ENCODE peak calls at places on chromosomes 3 and 15, in eight cellular contexts. One of them, this sample, is unnamed.

GRCh38 chr3:118972974-118973373 is 61.7 kb downstream of the IGSF11 start:
- DNase-seq in H4: no peak
- DNase-seq in iris pigment epithelial cell: no peak
- DNase-seq in C1 segment of cervical spinal cord: peak; percentile 54
- DNase-seq in mesothelial cell of epicardium: no peak
- DNase-seq in ACHN: no peak
- DNase-seq in activated naive CD4-positive, alpha-beta T cell treated with anti-CD3 and anti-CD28 coated beads for 36 hours: no peak
- DNase-seq in stimulated activated CD4-positive, alpha-beta T cell treated with anti-CD3 and anti-CD28 coated beads, Interleukin-12 subunit alpha, Interleukin-12 subunit beta, amount 100 ng/mL, for 48 hours: no peak
- DNase-seq in this sample: no peak

GRCh38 chr15:98647026-98647773 is 1.1 kb upstream of the IGF1R start:
- DNase-seq in C1 segment of cervical spinal cord: peak; percentile 67
- DNase-seq in activated naive CD4-positive, alpha-beta T cell treated with anti-CD3 and anti-CD28 coated beads for 36 hours: peak; percentile 60
- DNase-seq in H4: peak; percentile 72
- DNase-seq in iris pigment epithelial cell: peak; percentile 62
- DNase-seq in stimulated activated CD4-positive, alpha-beta T cell treated with anti-CD3 and anti-CD28 coated beads, Interleukin-12 subunit alpha, Interleukin-12 subunit beta, amount 100 ng/mL, for 48 hours: peak; percentile 43
- DNase-seq in ACHN: peak; percentile 84
- DNase-seq in mesothelial cell of epicardium: peak; percentile 86
- DNase-seq in this sample: peak; percentile 90

GRCh38 chr3:184602406-184603155 is 41.0 kb downstream of the EPHB3 start:
- DNase-seq in C1 segment of cervical spinal cord: no peak
- DNase-seq in stimulated activated CD4-positive, alpha-beta T cell treated with anti-CD3 and anti-CD28 coated beads, Interleukin-12 subunit alpha, Interleukin-12 subunit beta, amount 100 ng/mL, for 48 hours: no peak
- DNase-seq in H4: no peak
- DNase-seq in mesothelial cell of epicardium: no peak
- DNase-seq in ACHN: no peak
- DNase-seq in iris pigment epithelial cell: no peak
- DNase-seq in activated naive CD4-positive, alpha-beta T cell treated with anti-CD3 and anti-CD28 coated beads for 36 hours: no peak
- DNase-seq in this sample: peak; percentile 57

GRCh38 chr3:65856907-65857306 is 181.8 kb downstream of the MAGI1 start:
- DNase-seq in H4: no peak
- DNase-seq in activated naive CD4-positive, alpha-beta T cell treated with anti-CD3 and anti-CD28 coated beads for 36 hours: no peak
- DNase-seq in stimulated activated CD4-positive, alpha-beta T cell treated with anti-CD3 and anti-CD28 coated beads, Interleukin-12 subunit alpha, Interleukin-12 subunit beta, amount 100 ng/mL, for 48 hours: no peak
- DNase-seq in ACHN: no peak
- DNase-seq in C1 segment of cervical spinal cord: no peak
- DNase-seq in iris pigment epithelial cell: no peak
- DNase-seq in mesothelial cell of epicardium: no peak
- DNase-seq in this sample: no peak

GRCh38 chr15:90814193-90814811 is 54.1 kb upstream of the FURIN start:
- DNase-seq in iris pigment epithelial cell: peak; percentile 30
- DNase-seq in H4: peak; percentile 63
- DNase-seq in ACHN: no peak
- DNase-seq in stimulated activated CD4-positive, alpha-beta T cell treated with anti-CD3 and anti-CD28 coated beads, Interleukin-12 subunit alpha, Interleukin-12 subunit beta, amount 100 ng/mL, for 48 hours: no peak
- DNase-seq in mesothelial cell of epicardium: no peak
- DNase-seq in activated naive CD4-positive, alpha-beta T cell treated with anti-CD3 and anti-CD28 coated beads for 36 hours: no peak
- DNase-seq in C1 segment of cervical spinal cord: no peak
- DNase-seq in this sample: no peak

GRCh38 chr3:147410126-147410517 is 957 bp downstream of the ZIC1 start:
- DNase-seq in iris pigment epithelial cell: no peak
- DNase-seq in stimulated activated CD4-positive, alpha-beta T cell treated with anti-CD3 and anti-CD28 coated beads, Interleukin-12 subunit alpha, Interleukin-12 subunit beta, amount 100 ng/mL, for 48 hours: no peak
- DNase-seq in mesothelial cell of epicardium: no peak
- DNase-seq in C1 segment of cervical spinal cord: no peak
- DNase-seq in activated naive CD4-positive, alpha-beta T cell treated with anti-CD3 and anti-CD28 coated beads for 36 hours: no peak
- DNase-seq in ACHN: no peak
- DNase-seq in H4: no peak
- DNase-seq in this sample: no peak

GRCh38 chr3:108388136-108389132 is 92.1 kb downstream of the HHLA2 start:
- DNase-seq in C1 segment of cervical spinal cord: no peak
- DNase-seq in mesothelial cell of epicardium: no peak
- DNase-seq in ACHN: no peak
- DNase-seq in iris pigment epithelial cell: peak; percentile 4
- DNase-seq in stimulated activated CD4-positive, alpha-beta T cell treated with anti-CD3 and anti-CD28 coated beads, Interleukin-12 subunit alpha, Interleukin-12 subunit beta, amount 100 ng/mL, for 48 hours: peak; percentile 11
- DNase-seq in activated naive CD4-positive, alpha-beta T cell treated with anti-CD3 and anti-CD28 coated beads for 36 hours: peak; percentile 17
- DNase-seq in H4: no peak
- DNase-seq in this sample: no peak

GRCh38 chr15:81785679-81786078 is 260.1 kb downstream of the MEX3B start:
- DNase-seq in ACHN: no peak
- DNase-seq in mesothelial cell of epicardium: no peak
- DNase-seq in C1 segment of cervical spinal cord: no peak
- DNase-seq in stimulated activated CD4-positive, alpha-beta T cell treated with anti-CD3 and anti-CD28 coated beads, Interleukin-12 subunit alpha, Interleukin-12 subunit beta, amount 100 ng/mL, for 48 hours: no peak
- DNase-seq in iris pigment epithelial cell: no peak
- DNase-seq in activated naive CD4-positive, alpha-beta T cell treated with anti-CD3 and anti-CD28 coated beads for 36 hours: no peak
- DNase-seq in H4: no peak
- DNase-seq in this sample: no peak

GRCh38 chr3:89113887-89114840 is 6.7 kb downstream of the EPHA3 start:
- DNase-seq in activated naive CD4-positive, alpha-beta T cell treated with anti-CD3 and anti-CD28 coated beads for 36 hours: peak; percentile 62
- DNase-seq in ACHN: peak; percentile 56
- DNase-seq in iris pigment epithelial cell: peak; percentile 64
- DNase-seq in stimulated activated CD4-positive, alpha-beta T cell treated with anti-CD3 and anti-CD28 coated beads, Interleukin-12 subunit alpha, Interleukin-12 subunit beta, amount 100 ng/mL, for 48 hours: no peak
- DNase-seq in C1 segment of cervical spinal cord: peak; percentile 43
- DNase-seq in mesothelial cell of epicardium: peak; percentile 83
- DNase-seq in H4: peak; percentile 48
- DNase-seq in this sample: peak; percentile 72

This sample was measured in Calu3.